ENCODE peak calls at places on chromosome 7, in six cellular contexts. M, L, V, G, X and B are unnamed samples.

GRCh38 chr7:135659159-135659837 is 3.0 kb upstream of the STMP1 start:
- DNase-seq in G (no peak), V (no peak), L (no peak), M (peak; percentile 7), X (peak; percentile 50), B (no peak)

GRCh38 chr7:52917982-52918578 is 117.4 kb upstream of the POM121L12 start:
- DNase-seq in L (peak; percentile 20), X (no peak), M (no peak), G (no peak), V (no peak), B (no peak)

GRCh38 chr7:132687981-132688383 is 111.7 kb upstream of the PLXNA4 start:
- DNase-seq in G (no peak), X (no peak), M (no peak), V (no peak), L (no peak), B (no peak)

GRCh38 chr7:55060690-55061414 is 42.0 kb downstream of the EGFR start:
- DNase-seq in G (no peak), L (no peak), X (no peak), M (peak; percentile 66), V (peak; percentile 85), B (no peak)

GRCh38 chr7:48755061-48755555 is 169.2 kb upstream of the CDC14C start:
- DNase-seq in X (no peak), G (no peak), L (no peak), V (no peak), M (no peak), B (no peak)

GRCh38 chr7:154873722-154874121 is 129.2 kb downstream of the PAXIP1 start:
- DNase-seq in X (no peak), V (no peak), L (no peak), G (no peak), M (no peak), B (no peak)

GRCh38 chr7:6637544-6638229 is 569 bp downstream of the ZNF316 start:
- DNase-seq in X (no peak), G (no peak), V (no peak), M (peak; percentile 59), L (peak; percentile 14), B (no peak)

GRCh38 chr7:93119191-93119905 is 1.6 kb upstream of the SAMD9 start:
- DNase-seq in V (peak; percentile 33), L (no peak), X (no peak), G (no peak), M (peak; percentile 34), B (no peak)

GRCh38 chr7:131521651-131522163 is 34.7 kb downstream of the PODXL start:
- DNase-seq in L (peak; percentile 73), X (no peak), M (no peak), G (no peak), V (no peak), B (peak; percentile 33)

GRCh38 chr7:36686499-36686898 is 37.8 kb downstream of the AOAH start:
- DNase-seq in G (peak; percentile 19), L (peak; percentile 62), M (peak; percentile 47), V (no peak), X (peak; percentile 35), B (no peak)

GRCh38 chr7:30224511-30225031 is 59.8 kb upstream of the ZNRF2 start:
- DNase-seq in X (peak; percentile 31), G (no peak), M (no peak), L (peak; percentile 68), V (peak; percentile 78), B (no peak)

GRCh38 chr7:122595885-122596284 is 103.0 kb downstream of the RNF133 start:
- DNase-seq in L (no peak), G (no peak), V (no peak), M (no peak), X (no peak), B (no peak)

GRCh38 chr7:142782922-142783900 is 12.4 kb downstream of the PRSS2 start:
- DNase-seq in M (peak; percentile 97), L (peak; percentile 94), V (peak; percentile 63), X (peak; percentile 64), G (peak; percentile 89), B (peak; percentile 62)

GRCh38 chr7:23277359-23277989 is 21.7 kb upstream of the MALSU1 start:
- DNase-seq in M (peak; percentile 82), V (no peak), L (peak; percentile 76), X (peak; percentile 28), G (peak; percentile 62), B (peak; percentile 36)

GRCh38 chr7:133958822-133959221 is 168.3 kb upstream of the LRGUK start:
- DNase-seq in L (no peak), X (no peak), V (no peak), G (no peak), M (no peak), B (no peak)

GRCh38 chr7:77537136-77537594 is at the start of gene PTPN12:
- DNase-seq in G (no peak), M (no peak), X (no peak), L (no peak), V (no peak), B (no peak)

GRCh38 chr7:179209-179681 is 13.1 kb upstream of the FAM20C start:
- DNase-seq in V (no peak), M (no peak), X (no peak), L (no peak), G (no peak), B (no peak)

GRCh38 chr7:159070422-159071148 is 74.1 kb downstream of the VIPR2 start:
- DNase-seq in V (no peak), X (no peak), G (no peak), L (peak; percentile 35), M (peak; percentile 6), B (no peak)

GRCh38 chr7:25862254-25862992 is 289.6 kb upstream of the NFE2L3 start:
- DNase-seq in V (peak; percentile 100), L (peak; percentile 98), X (peak; percentile 100), G (peak; percentile 100), M (peak; percentile 100), B (peak; percentile 99)

GRCh38 chr7:155257482-155258232 is 40.0 kb upstream of the INSIG1 start:
- DNase-seq in L (peak; percentile 38), M (peak; percentile 56), X (no peak), G (no peak), V (peak; percentile 80), B (peak; percentile 19)

GRCh38 chr7:79612027-79612426 is 158.6 kb upstream of the MAGI2 start:
- DNase-seq in M (no peak), V (no peak), G (no peak), X (no peak), L (no peak), B (no peak)

GRCh38 chr7:108723343-108723957 is 153.8 kb downstream of the DNAJB9 start:
- DNase-seq in V (no peak), M (no peak), L (no peak), G (no peak), X (no peak), B (no peak)

GRCh38 chr7:77553123-77553522 is 16.0 kb downstream of the PTPN12 start:
- DNase-seq in X (no peak), V (no peak), M (no peak), L (no peak), G (no peak), B (no peak)

GRCh38 chr7:123580406-123581161 is 21.0 kb upstream of the ASB15 start:
- DNase-seq in G (peak; percentile 35), M (peak; percentile 64), L (peak; percentile 70), V (peak; percentile 13), X (no peak), B (no peak)

GRCh38 chr7:134777908-134778580 is 1.4 kb upstream of the CALD1 start:
- DNase-seq in G (no peak), L (no peak), X (no peak), V (no peak), M (peak; percentile 73), B (no peak)

DNA sequence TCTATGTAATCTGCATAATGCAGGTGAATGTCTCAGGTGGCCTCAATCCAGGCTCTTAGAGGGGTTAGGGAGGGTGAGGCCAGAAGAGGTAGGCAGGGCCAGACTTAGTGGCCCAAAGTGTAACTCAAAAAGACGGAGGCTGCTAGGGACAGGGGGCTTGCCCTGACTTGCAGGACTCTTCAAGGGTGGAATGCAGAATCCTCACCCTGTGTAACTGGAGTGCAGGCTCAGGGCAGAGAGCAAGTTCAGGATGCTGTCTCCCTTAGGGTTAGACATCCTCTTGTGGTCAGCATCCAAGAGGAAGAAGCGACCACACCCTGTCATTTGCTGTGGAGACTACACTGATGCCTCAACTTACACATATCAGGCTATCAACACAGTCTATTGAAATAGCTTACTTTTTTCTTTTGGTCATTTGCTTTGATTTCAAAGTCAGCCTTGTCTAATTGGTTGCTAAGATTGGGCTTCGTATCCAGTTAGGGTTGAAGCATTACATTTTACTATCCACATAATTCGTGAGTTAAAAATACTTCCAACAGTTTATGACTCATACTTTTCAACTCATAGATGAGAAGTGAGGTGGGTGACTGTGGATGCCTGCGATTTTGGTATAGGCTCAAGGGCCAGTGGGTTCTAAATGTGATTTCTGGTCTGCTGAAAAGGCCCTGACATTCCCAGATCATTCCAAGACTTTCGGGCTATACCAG is 563.6 kb downstream of the SUGCT start:
- DNase-seq in M (peak; percentile 34), G (no peak), V (no peak), X (no peak), L (peak; percentile 14), B (no peak)
- TF ChIP-seq CTCF in M (no peak), G (no peak), V (no peak), X (no peak), L (no peak), B (no peak)

DNA sequence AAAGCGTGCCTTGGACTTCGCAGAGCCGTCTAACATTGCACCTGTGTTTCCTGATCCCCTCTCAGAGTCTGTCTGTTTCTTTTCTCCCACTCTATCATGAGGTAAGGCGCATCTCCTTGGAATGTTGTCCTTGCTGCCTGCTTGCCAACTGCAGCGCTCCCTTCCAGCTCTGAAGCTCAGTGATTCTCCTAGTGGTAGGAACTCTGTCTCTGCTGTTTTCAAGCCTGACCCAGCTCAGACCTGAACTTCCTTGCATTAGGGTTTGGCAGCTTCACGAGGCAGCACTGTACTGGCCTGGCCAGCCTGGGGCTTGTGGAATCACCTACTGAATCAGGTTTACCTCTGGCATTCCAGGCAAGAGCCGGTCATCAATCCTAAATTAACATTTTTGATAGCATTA is 123.9 kb downstream of the CREB5 start:
- DNase-seq in X (no peak), V (no peak), M (peak; percentile 35), L (peak; percentile 37), G (peak; percentile 23), B (no peak)
- TF ChIP-seq CTCF in X (peak; percentile 47), V (peak; percentile 41), M (peak; percentile 24), L (peak; percentile 40), G (peak; percentile 60), B (peak; percentile 45)

DNA sequence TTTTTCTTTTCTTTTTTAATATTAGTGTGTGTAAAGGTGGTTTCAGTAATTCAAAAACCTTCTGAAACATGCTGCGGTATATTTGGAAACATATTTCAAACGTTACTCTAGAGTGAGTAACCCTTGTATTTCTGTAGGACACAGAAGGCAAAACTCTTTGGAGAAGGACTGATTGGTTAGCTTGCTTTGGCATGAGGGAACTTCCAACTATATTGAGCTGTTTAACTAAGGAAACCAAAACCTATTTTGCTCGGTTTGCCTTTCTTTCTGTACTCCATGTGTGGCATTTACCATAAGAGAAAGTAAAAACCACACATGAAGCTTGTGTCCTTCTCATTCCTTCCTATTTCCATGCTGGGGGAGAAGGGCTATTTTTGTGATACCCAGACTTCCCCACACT is 149.8 kb downstream of the DYNC1I1 start:
- DNase-seq in X (no peak), G (no peak), V (peak; percentile 2), L (peak; percentile 58), M (no peak), B (no peak)
- TF ChIP-seq CTCF in X (no peak), G (no peak), V (no peak), L (no peak), M (no peak), B (no peak)

DNA sequence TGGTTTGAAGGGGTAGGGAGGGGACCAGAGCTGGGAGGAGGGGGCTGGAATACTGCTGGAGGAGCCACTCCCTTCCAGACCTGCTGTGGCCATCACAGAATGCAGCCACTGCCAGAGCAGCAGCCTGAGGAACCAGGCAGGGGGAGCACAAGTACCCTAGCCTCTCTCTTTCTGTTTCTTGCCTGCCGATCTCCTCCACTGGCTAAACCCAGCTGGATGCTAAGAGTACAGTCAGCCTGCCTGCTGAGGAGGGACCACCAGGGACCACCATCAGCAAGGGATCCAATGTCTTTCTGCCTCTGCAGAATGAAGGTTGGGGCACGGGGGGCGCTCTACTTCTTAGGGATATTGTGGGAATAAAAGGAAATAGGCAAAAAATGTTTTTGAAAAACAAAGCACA is 4.7 kb downstream of the BLVRA start:
- DNase-seq in V (no peak), G (no peak), M (no peak), L (no peak), X (no peak), B (no peak)
- TF ChIP-seq CTCF in V (no peak), G (no peak), M (no peak), L (peak; percentile 36), X (no peak), B (no peak)